ENCODE peak calls at places on chromosome 10, in five cellular contexts. F, T, N, L and K are unnamed samples.

GRCh38 chr10:107553470-107553869 is 389.0 kb upstream of the SORCS1 start:
- DNase-seq in F (no peak), T (peak; percentile 32), N (no peak), L (no peak), K (peak; percentile 44)

GRCh38 chr10:102401735-102402511 is 6.4 kb downstream of the NFKB2 start:
- DNase-seq in F (no peak), T (peak; percentile 50), N (no peak), L (no peak), K (peak; percentile 86)

GRCh38 chr10:30861976-30862375 is 169.7 kb downstream of the ZNF438 start:
- DNase-seq in F (no peak), T (no peak), N (no peak), L (no peak), K (no peak)

GRCh38 chr10:12587408-12587807 is 238.1 kb downstream of the CAMK1D start:
- DNase-seq in F (no peak), T (no peak), N (no peak), L (peak; percentile 25), K (no peak)

GRCh38 chr10:33460461-33461294 is 126.2 kb upstream of the NRP1 start:
- DNase-seq in F (no peak), T (peak; percentile 51), N (no peak), L (no peak), K (peak; percentile 64)

GRCh38 chr10:102492983-102493382 is 9.5 kb downstream of the ACTR1A start:
- DNase-seq in F (no peak), T (no peak), N (peak; percentile 27), L (no peak), K (no peak)

GRCh38 chr10:844552-844951 is 87.0 kb downstream of the LARP4B start:
- DNase-seq in F (no peak), T (peak; percentile 24), N (no peak), L (no peak), K (peak; percentile 75)

GRCh38 chr10:123571978-123572377 is 94.2 kb upstream of the GPR26 start:
- DNase-seq in F (no peak), T (no peak), N (no peak), L (no peak), K (no peak)

GRCh38 chr10:98415710-98416077 is 712 bp upstream of the PYROXD2 start:
- DNase-seq in F (no peak), T (peak; percentile 35), N (no peak), L (no peak), K (peak; percentile 11)

GRCh38 chr10:29643785-29644501 is 9.2 kb upstream of the SVIL start:
- DNase-seq in F (no peak), T (peak; percentile 74), N (no peak), L (no peak), K (no peak)

GRCh38 chr10:26556756-26557640 is 118.9 kb downstream of the APBB1IP start:
- DNase-seq in F (no peak), T (peak; percentile 27), N (peak; percentile 33), L (no peak), K (peak; percentile 69)

GRCh38 chr10:6201511-6201975 is 1.2 kb upstream of the PFKFB3 start:
- DNase-seq in F (peak; percentile 80), T (peak; percentile 54), N (peak; percentile 54), L (peak; percentile 56), K (peak; percentile 75)

GRCh38 chr10:96073722-96074121 is 30.3 kb downstream of the CCNJ start:
- DNase-seq in F (no peak), T (peak; percentile 41), N (no peak), L (no peak), K (peak; percentile 82)

GRCh38 chr10:132667613-132668394 is 118.1 kb downstream of the NKX6-2 start:
- DNase-seq in F (no peak), T (peak; percentile 87), N (no peak), L (no peak), K (peak; percentile 66)

GRCh38 chr10:14009315-14010082 is 321.2 kb downstream of the FRMD4A start:
- DNase-seq in F (peak; percentile 53), T (peak; percentile 56), N (no peak), L (no peak), K (peak; percentile 84)

GRCh38 chr10:43899224-43899959 is 250.7 kb upstream of the ZNF32 start:
- DNase-seq in F (no peak), T (no peak), N (no peak), L (no peak), K (peak; percentile 24)

GRCh38 chr10:90125966-90126600 is 424.7 kb downstream of the KIF20B start:
- DNase-seq in F (no peak), T (no peak), N (no peak), L (no peak), K (no peak)

GRCh38 chr10:119209050-119209735 is 1.8 kb downstream of the GRK5 start:
- DNase-seq in F (peak; percentile 61), T (peak; percentile 88), N (peak; percentile 37), L (peak; percentile 20), K (peak; percentile 77)

GRCh38 chr10:123359539-123359938 is 205.3 kb downstream of the BUB3 start:
- DNase-seq in F (no peak), T (no peak), N (no peak), L (no peak), K (no peak)

GRCh38 chr10:55400075-55400474 is 599.0 kb upstream of the PCDH15 start:
- DNase-seq in F (no peak), T (peak; percentile 66), N (no peak), L (no peak), K (no peak)

GRCh38 chr10:78471723-78472541 is 438.3 kb downstream of the RPS24 start:
- DNase-seq in F (no peak), T (no peak), N (no peak), L (no peak), K (no peak)

GRCh38 chr10:73941300-73941699 is 30.4 kb downstream of the PLAU start:
- DNase-seq in F (no peak), T (peak; percentile 38), N (no peak), L (no peak), K (peak; percentile 37)

GRCh38 chr10:14211617-14212016 is 119.1 kb downstream of the FRMD4A start:
- DNase-seq in F (no peak), T (no peak), N (no peak), L (no peak), K (no peak)

GRCh38 chr10:133161486-133162051 is 1.6 kb downstream of the KNDC1 start:
- DNase-seq in F (no peak), T (no peak), N (no peak), L (no peak), K (no peak)

GRCh38 chr10:48800283-48800675 is 115.6 kb downstream of the WDFY4 start:
- DNase-seq in F (no peak), T (no peak), N (no peak), L (no peak), K (peak; percentile 18)

GRCh38 chr10:26805567-26806245 is 55.1 kb downstream of the ABI1 start:
- DNase-seq in F (no peak), T (peak; percentile 41), N (no peak), L (no peak), K (peak; percentile 49)

GRCh38 chr10:786666-787512 is 97.4 kb upstream of the DIP2C start:
- DNase-seq in F (no peak), T (no peak), N (no peak), L (no peak), K (no peak)